ENCODE peak calls at places on chromosomes 2 and 18, in seven cellular contexts. F is foreskin melanocyte; A is fibroblast of mammary gland; G is M059J; C is GM12892; T is NCI-H1694; L is stimulated activated CD4-positive, alpha-beta T cell treated with anti-CD3 and anti-CD28 coated beads, TNF-alpha, amount 100 ng/mL, for 24 hours. E is an unnamed sample.

GRCh38 chr2:9420495-9420894 is 2.8 kb downstream of the ITGB1BP1 start:
- DNase-seq in F (no peak), A (no peak), G (no peak), C (no peak), T (no peak), L (no peak), E (no peak)

GRCh38 chr2:169363027-169363569 is 764 bp upstream of the LRP2 start:
- DNase-seq in F (no peak), A (peak), G (no peak), C (no peak), T (no peak), L (no peak), E (no peak)

GRCh38 chr18:54584065-54584464 is 7.0 kb upstream of the DYNAP start:
- DNase-seq in F (no peak), A (no peak), G (no peak), C (no peak), T (no peak), L (no peak), E (no peak)

GRCh38 chr2:98805412-98806265 is 74.7 kb upstream of the MGAT4A start:
- DNase-seq in F (no peak), A (peak), G (peak), C (no peak), T (peak), L (no peak), E (no peak)

GRCh38 chr2:240465765-240466578 is 30.5 kb downstream of the GPC1 start:
- DNase-seq in F (no peak), A (no peak), G (no peak), C (peak), T (no peak), L (no peak), E (no peak)

GRCh38 chr18:6719098-6719913 is 10.2 kb upstream of the ARHGAP28 start:
- DNase-seq in F (no peak), A (no peak), G (no peak), C (no peak), T (no peak), L (no peak), E (no peak)

GRCh38 chr18:46169464-46169941 is 65.3 kb downstream of the HAUS1 start:
- DNase-seq in F (peak), A (peak), G (peak), C (no peak), T (no peak), L (no peak), E (no peak)

GRCh38 chr2:208370881-208371633 is 35.5 kb upstream of the PTH2R start:
- DNase-seq in F (no peak), A (peak), G (peak), C (no peak), T (no peak), L (no peak), E (no peak)

GRCh38 chr2:209702775-209703174 is 68.9 kb upstream of the UNC80 start:
- DNase-seq in F (no peak), A (no peak), G (no peak), C (no peak), T (no peak), L (no peak), E (no peak)

GRCh38 chr18:78768655-78769501 is 210.7 kb upstream of the SALL3 start:
- DNase-seq in F (no peak), A (no peak), G (no peak), C (no peak), T (no peak), L (no peak), E (no peak)

GRCh38 chr2:199329466-199329865 is 128.3 kb downstream of the SATB2 start:
- DNase-seq in F (no peak), A (peak), G (peak), C (no peak), T (no peak), L (no peak), E (no peak)

GRCh38 chr2:12637754-12638153 is 79.0 kb upstream of the TRIB2 start:
- DNase-seq in F (no peak), A (peak), G (peak), C (no peak), T (no peak), L (no peak), E (no peak)

GRCh38 chr2:241514986-241515737 is 6.8 kb upstream of the STK25 start:
- DNase-seq in F (no peak), A (no peak), G (no peak), C (peak), T (no peak), L (no peak), E (no peak)

GRCh38 chr18:79628416-79629248 is 51.0 kb upstream of the CTDP1 start:
- DNase-seq in F (no peak), A (no peak), G (no peak), C (no peak), T (no peak), L (no peak), E (no peak)

GRCh38 chr18:58212274-58212673 is 168.2 kb downstream of the NEDD4L start:
- DNase-seq in F (no peak), A (no peak), G (no peak), C (no peak), T (no peak), L (no peak), E (no peak)

GRCh38 chr2:233919319-233919718 is 2.1 kb downstream of the TRPM8 start:
- DNase-seq in F (no peak), A (no peak), G (no peak), C (no peak), T (no peak), L (no peak), E (no peak)

GRCh38 chr2:75560022-75560767 is 544 bp downstream of the EVA1A start:
- DNase-seq in F (no peak), A (peak), G (peak), C (no peak), T (no peak), L (no peak), E (no peak)

GRCh38 chr2:137155351-137156104 is 390.2 kb downstream of the THSD7B start:
- DNase-seq in F (no peak), A (peak), G (peak), C (no peak), T (no peak), L (no peak), E (no peak)

GRCh38 chr2:235127909-235128308 is 176.1 kb downstream of the SH3BP4 start:
- DNase-seq in F (no peak), A (no peak), G (no peak), C (no peak), T (no peak), L (no peak), E (no peak)

GRCh38 chr2:37356299-37356698 is 11.9 kb downstream of the QPCT start:
- DNase-seq in F (no peak), A (no peak), G (no peak), C (no peak), T (no peak), L (no peak), E (no peak)

GRCh38 chr2:161237397-161238263 is 70.6 kb upstream of the PSMD14 start:
- DNase-seq in F (peak), A (peak), G (peak), C (peak), T (peak), L (no peak), E (peak)

GRCh38 chr2:105787376-105788318 is 42.9 kb downstream of the NCK2 start:
- DNase-seq in F (no peak), A (peak), G (no peak), C (no peak), T (no peak), L (no peak), E (no peak)

E was measured in cerebellar cortex.